ENCODE peak calls at places on chromosomes 3 and 15, in ten cellular contexts. U is coronary artery; H is H1; Z is left ventricle myocardium inferior; M is neural progenitor cell; E is CD8-positive, alpha-beta memory T cell; Y is GM23248; X is choroid plexus epithelial cell; Q is fibroblast of the aortic adventitia; R is SJSA1. W is an unnamed sample.
A peak's percentile ranks its signal among the peaks of the same experiment; 100 is the strongest.

GRCh38 chr3:11021611-11022011 is 29.1 kb downstream of the SLC6A1 start:
- DNase-seq in U (no peak), H (peak; percentile 54), Z (no peak), M (peak; percentile 33), E (no peak), Y (no peak), X (no peak), Q (no peak), R (no peak), W (peak; percentile 81)

GRCh38 chr3:81910244-81910852 is 148.9 kb upstream of the GBE1 start:
- DNase-seq in U (no peak), H (no peak), Z (no peak), M (peak; percentile 69), E (no peak), Y (peak; percentile 65), X (peak; percentile 62), Q (peak; percentile 50), R (peak; percentile 28), W (peak; percentile 6)

GRCh38 chr15:33559207-33559890 is 248.6 kb downstream of the RYR3 start:
- DNase-seq in U (no peak), H (no peak), Z (no peak), M (no peak), E (no peak), Y (no peak), X (no peak), Q (no peak), R (no peak), W (peak; percentile 33)

GRCh38 chr15:98421419-98422085 is 226.8 kb upstream of the IGF1R start:
- DNase-seq in U (no peak), H (peak; percentile 96), Z (peak; percentile 65), M (peak; percentile 90), E (peak; percentile 26), Y (peak; percentile 75), X (peak; percentile 42), Q (peak; percentile 20), R (peak; percentile 42), W (peak; percentile 97)

GRCh38 chr3:58045084-58045483 is 36.9 kb downstream of the FLNB start:
- DNase-seq in U (no peak), H (no peak), Z (no peak), M (no peak), E (no peak), Y (peak; percentile 77), X (no peak), Q (peak; percentile 43), R (no peak), W (no peak)

GRCh38 chr3:108528459-108529231 is 18.2 kb upstream of the MYH15 start:
- DNase-seq in U (no peak), H (no peak), Z (no peak), M (no peak), E (no peak), Y (no peak), X (peak; percentile 12), Q (no peak), R (no peak), W (no peak)

GRCh38 chr3:66789584-66790237 is 208.4 kb upstream of the KBTBD8 start:
- DNase-seq in U (no peak), H (no peak), Z (no peak), M (no peak), E (no peak), Y (no peak), X (no peak), Q (no peak), R (no peak), W (no peak)

GRCh38 chr15:59199775-59200465 is 6.7 kb upstream of the LDHAL6B start:
- DNase-seq in U (no peak), H (no peak), Z (no peak), M (no peak), E (no peak), Y (peak; percentile 85), X (peak; percentile 70), Q (peak; percentile 78), R (peak; percentile 75), W (no peak)

GRCh38 chr3:66418432-66419052 is 82.3 kb downstream of the LRIG1 start:
- DNase-seq in U (peak; percentile 79), H (no peak), Z (peak; percentile 51), M (no peak), E (no peak), Y (no peak), X (no peak), Q (no peak), R (peak; percentile 70), W (no peak)

GRCh38 chr3:98657429-98657828 is 64.0 kb upstream of the CPOX start:
- DNase-seq in U (no peak), H (peak; percentile 72), Z (peak; percentile 32), M (peak; percentile 62), E (peak; percentile 4), Y (peak; percentile 3), X (peak; percentile 1), Q (peak; percentile 4), R (no peak), W (peak; percentile 77)

GRCh38 chr15:43370975-43371974 is at the start of the genes TUBGCP4 and ZSCAN29:
- DNase-seq in U (peak; percentile 86), H (peak; percentile 93), Z (peak; percentile 82), M (peak; percentile 96), E (peak; percentile 66), Y (peak; percentile 86), X (peak; percentile 69), Q (peak; percentile 71), R (peak; percentile 88), W (peak; percentile 99)

GRCh38 chr3:186613637-186614265 is 891 bp downstream of the AHSG start:
- DNase-seq in U (no peak), H (no peak), Z (no peak), M (no peak), E (no peak), Y (no peak), X (peak; percentile 50), Q (no peak), R (no peak), W (no peak)

GRCh38 chr15:59191855-59192237 is 14.8 kb upstream of the LDHAL6B start:
- DNase-seq in U (no peak), H (no peak), Z (no peak), M (no peak), E (no peak), Y (peak; percentile 97), X (peak; percentile 82), Q (peak; percentile 90), R (peak; percentile 87), W (no peak)

DNA sequence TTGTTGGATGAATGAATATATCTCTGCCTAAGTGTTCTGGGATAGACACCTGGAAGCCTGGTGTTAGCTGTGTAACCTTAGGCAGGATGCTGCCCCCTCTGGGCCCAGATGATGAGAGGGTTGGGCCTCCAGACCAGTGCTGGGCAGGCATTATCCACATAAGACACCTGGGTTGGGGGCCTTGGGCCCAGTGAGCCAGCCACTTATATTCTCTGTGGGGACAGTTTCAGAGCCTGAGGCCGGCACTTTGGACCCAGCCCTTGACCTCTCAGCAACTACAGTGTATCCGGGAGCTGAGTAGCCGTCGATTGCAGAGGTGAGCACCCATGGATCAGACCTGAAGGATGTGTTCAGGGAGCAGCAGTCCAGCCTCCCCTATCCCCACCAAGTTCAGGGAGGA is 2.2 kb downstream of the HEMK1 start:
- DNase-seq in U (no peak), H (no peak), Z (no peak), M (no peak), E (no peak), Y (no peak), X (no peak), Q (no peak), R (no peak), W (no peak)
- H3K4me3 ChIP-seq in U (no peak overlapping the region), H (no peak overlapping the region), Z (no peak overlapping the region), M (no peak overlapping the region), E (no peak overlapping the region), Y (no peak overlapping the region), X (no peak overlapping the region), Q (no peak overlapping the region), R (no peak overlapping the region), W (no peak overlapping the region)

GRCh38 chr15:83065431-83065830 is 1.6 kb downstream of the BTBD1 start:
- DNase-seq in U (no peak), H (no peak), Z (no peak), M (no peak), E (no peak), Y (peak; percentile 25), X (peak; percentile 11), Q (no peak), R (peak; percentile 4), W (no peak)
- H3K4me3 ChIP-seq in U (peak overlapping the region; percentile 75), H (peak overlapping the region; percentile 82), Z (peak overlapping the region; percentile 95), M (peak overlapping the region; percentile 95), E (peak overlapping the region; percentile 78), Y (peak overlapping the region; percentile 81), X (peak overlapping the region; percentile 69), Q (peak overlapping the region; percentile 93), R (peak overlapping the region; percentile 95), W (peak overlapping the region; percentile 83)

DNA sequence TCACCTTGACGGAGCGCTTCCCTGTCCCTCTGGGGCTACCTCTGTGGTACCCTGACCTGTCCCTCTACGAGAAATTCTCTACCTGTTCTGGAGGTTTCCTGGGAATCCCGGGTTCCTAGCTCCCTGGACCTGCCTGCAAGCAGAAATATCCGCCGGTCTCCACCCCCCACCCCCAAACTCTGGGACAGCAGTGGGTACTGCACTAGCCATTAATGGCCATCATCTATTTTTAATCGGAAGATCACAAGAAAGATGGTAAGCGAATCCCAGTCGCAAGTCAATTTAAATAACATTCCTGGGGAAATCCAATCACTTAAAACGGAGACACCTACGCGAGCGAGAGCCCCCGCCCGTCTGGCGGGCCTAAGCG is 426 bp upstream of the C3orf80 start:
- DNase-seq in U (no peak), H (peak; percentile 55), Z (no peak), M (no peak), E (no peak), Y (no peak), X (no peak), Q (no peak), R (no peak), W (peak; percentile 36)
- H3K4me3 ChIP-seq in U (peak overlapping the region; percentile 86), H (peak overlapping the region; percentile 57), Z (peak overlapping the region; percentile 77), M (peak overlapping the region; percentile 54), E (peak overlapping the region; percentile 50), Y (peak overlapping the region; percentile 72), X (peak overlapping the region; percentile 51), Q (peak overlapping the region; percentile 66), R (no peak overlapping the region), W (peak overlapping the region; percentile 52)

DNA sequence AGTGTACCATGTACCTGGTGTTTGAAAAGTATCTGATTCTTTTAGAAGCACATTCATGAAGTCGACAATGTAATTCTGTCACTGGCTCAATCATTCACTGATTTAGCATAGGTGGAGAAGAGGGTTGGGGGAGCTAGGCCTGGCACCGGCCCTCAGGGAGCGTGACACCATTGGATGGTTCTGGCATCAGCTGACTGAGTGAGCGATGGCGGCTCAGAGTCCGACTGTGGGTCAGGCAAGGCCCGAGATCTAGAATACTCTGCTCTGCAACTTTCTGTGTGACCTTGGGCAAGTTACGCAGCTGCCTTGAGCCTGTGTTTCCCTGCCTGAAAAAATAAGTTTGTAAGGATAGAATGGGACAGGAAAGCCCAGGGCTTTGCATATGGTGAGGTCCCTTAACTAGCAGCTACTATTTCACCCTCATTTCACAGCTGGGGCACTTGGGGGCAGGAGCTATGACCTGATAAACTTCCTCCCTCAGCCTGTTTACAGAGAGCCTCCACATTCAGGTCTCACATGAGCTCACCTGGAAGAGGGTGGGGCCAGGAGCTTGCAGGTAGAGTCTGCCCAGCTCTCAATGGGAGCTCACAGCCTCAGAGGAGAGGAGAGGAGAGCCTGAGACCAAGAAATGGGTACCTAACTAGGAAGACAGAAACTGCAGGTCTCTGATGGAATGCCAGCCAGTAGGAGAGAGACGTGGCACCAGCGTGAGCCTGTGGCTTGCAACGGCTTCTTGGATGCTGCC is 153.7 kb upstream of the TLE3 start:
- DNase-seq in U (no peak), H (no peak), Z (no peak), M (no peak), E (no peak), Y (no peak), X (no peak), Q (no peak), R (no peak), W (peak; percentile 57)
- H3K4me3 ChIP-seq in U (no peak overlapping the region), H (no peak overlapping the region), Z (no peak overlapping the region), M (no peak overlapping the region), E (no peak overlapping the region), Y (no peak overlapping the region), X (no peak overlapping the region), Q (no peak overlapping the region), R (no peak overlapping the region), W (no peak overlapping the region)